ENCODE peak calls at places on chromosome 7, in six cellular contexts. W is HT-29; Y is GM20000; L is A172; B is GM10248; O is CD4-positive, alpha-beta memory T cell. A is an unnamed sample.

GRCh38 chr7:44062903-44063295 is 2.5 kb downstream of the PGAM2 start:
- DNase-seq in W (no peak), Y (no peak), L (no peak), B (no peak), O (no peak), A (no peak)

GRCh38 chr7:32154797-32155196 is 84.6 kb upstream of the PDE1C start:
- DNase-seq in W (no peak), Y (no peak), L (peak), B (no peak), O (no peak), A (no peak)

GRCh38 chr7:47416454-47417121 is 165.3 kb downstream of the TNS3 start:
- DNase-seq in W (no peak), Y (no peak), L (no peak), B (no peak), O (no peak), A (no peak)

GRCh38 chr7:142754681-142755575 is 5.7 kb downstream of the PRSS1 start:
- DNase-seq in W (no peak), Y (no peak), L (peak), B (no peak), O (no peak), A (peak)

GRCh38 chr7:33550979-33551378 is 354.4 kb upstream of the BMPER start:
- DNase-seq in W (no peak), Y (no peak), L (no peak), B (no peak), O (no peak), A (no peak)

GRCh38 chr7:132180481-132180880 is 395.8 kb downstream of the PLXNA4 start:
- DNase-seq in W (no peak), Y (no peak), L (no peak), B (no peak), O (no peak), A (no peak)

GRCh38 chr7:154306036-154306435 is 253.8 kb downstream of the DPP6 start:
- DNase-seq in W (no peak), Y (no peak), L (no peak), B (no peak), O (no peak), A (no peak)

GRCh38 chr7:95986136-95986535 is 213.8 kb downstream of the DYNC1I1 start:
- DNase-seq in W (no peak), Y (no peak), L (no peak), B (no peak), O (no peak), A (no peak)

GRCh38 chr7:36198854-36199266 is 45.8 kb downstream of the EEPD1 start:
- DNase-seq in W (no peak), Y (no peak), L (peak), B (no peak), O (no peak), A (no peak)

GRCh38 chr7:47317537-47317936 is 264.4 kb downstream of the TNS3 start:
- DNase-seq in W (no peak), Y (no peak), L (no peak), B (no peak), O (no peak), A (no peak)

A was measured in NCI-H524.